ENCODE peak calls at places on chromosome 12, in nine cellular contexts. One of them, this sample, is unnamed.
A peak's percentile ranks its signal among the peaks of the same experiment; 100 is the strongest.

GRCh38 chr12:46920503-46920902 is 94.7 kb upstream of the SLC38A4 start:
- DNase-seq in SHP77: no peak
- DNase-seq in AG09319: no peak
- DNase-seq in ovary: no peak
- DNase-seq in AG10803: no peak
- DNase-seq in posterior cingulate gyrus: no peak
- DNase-seq in stimulated activated CD8-positive, alpha-beta memory T cell treated with anti-CD3 and anti-CD28 coated beads, Interleukin-2, amount 100 ng/mL, for 1 hour: no peak
- DNase-seq in CD4-positive, alpha-beta memory T cell: no peak
- DNase-seq in aorta: no peak
- DNase-seq in this sample: no peak

GRCh38 chr12:121061831-121062230 is 22.8 kb upstream of the OASL start:
- DNase-seq in posterior cingulate gyrus: no peak
- DNase-seq in CD4-positive, alpha-beta memory T cell: no peak
- DNase-seq in stimulated activated CD8-positive, alpha-beta memory T cell treated with anti-CD3 and anti-CD28 coated beads, Interleukin-2, amount 100 ng/mL, for 1 hour: no peak
- DNase-seq in AG10803: peak; percentile 12
- DNase-seq in SHP77: no peak
- DNase-seq in AG09319: no peak
- DNase-seq in ovary: no peak
- DNase-seq in aorta: no peak
- DNase-seq in this sample: no peak

GRCh38 chr12:112812598-112813406 is 21.3 kb downstream of the RPH3A start:
- DNase-seq in posterior cingulate gyrus: no peak
- DNase-seq in CD4-positive, alpha-beta memory T cell: no peak
- DNase-seq in AG09319: no peak
- DNase-seq in SHP77: no peak
- DNase-seq in aorta: no peak
- DNase-seq in stimulated activated CD8-positive, alpha-beta memory T cell treated with anti-CD3 and anti-CD28 coated beads, Interleukin-2, amount 100 ng/mL, for 1 hour: no peak
- DNase-seq in ovary: no peak
- DNase-seq in AG10803: no peak
- DNase-seq in this sample: no peak

GRCh38 chr12:68739891-68740290 is 6.1 kb upstream of the SLC35E3 start:
- DNase-seq in posterior cingulate gyrus: no peak
- DNase-seq in stimulated activated CD8-positive, alpha-beta memory T cell treated with anti-CD3 and anti-CD28 coated beads, Interleukin-2, amount 100 ng/mL, for 1 hour: no peak
- DNase-seq in ovary: no peak
- DNase-seq in CD4-positive, alpha-beta memory T cell: no peak
- DNase-seq in AG09319: no peak
- DNase-seq in AG10803: no peak
- DNase-seq in aorta: no peak
- DNase-seq in SHP77: no peak
- DNase-seq in this sample: no peak

GRCh38 chr12:110345176-110345651 is 58.3 kb downstream of the ANAPC7 start:
- DNase-seq in posterior cingulate gyrus: no peak
- DNase-seq in CD4-positive, alpha-beta memory T cell: no peak
- DNase-seq in AG10803: no peak
- DNase-seq in AG09319: no peak
- DNase-seq in aorta: no peak
- DNase-seq in stimulated activated CD8-positive, alpha-beta memory T cell treated with anti-CD3 and anti-CD28 coated beads, Interleukin-2, amount 100 ng/mL, for 1 hour: no peak
- DNase-seq in SHP77: no peak
- DNase-seq in ovary: no peak
- DNase-seq in this sample: no peak

GRCh38 chr12:100651694-100652093 is 78.2 kb downstream of the GAS2L3 start:
- DNase-seq in SHP77: no peak
- DNase-seq in CD4-positive, alpha-beta memory T cell: no peak
- DNase-seq in AG09319: no peak
- DNase-seq in AG10803: peak; percentile 21
- DNase-seq in stimulated activated CD8-positive, alpha-beta memory T cell treated with anti-CD3 and anti-CD28 coated beads, Interleukin-2, amount 100 ng/mL, for 1 hour: no peak
- DNase-seq in ovary: no peak
- DNase-seq in aorta: no peak
- DNase-seq in posterior cingulate gyrus: no peak
- DNase-seq in this sample: no peak

GRCh38 chr12:47071241-47071852 is 8.1 kb upstream of the PCED1B start:
- DNase-seq in SHP77: peak; percentile 44
- DNase-seq in CD4-positive, alpha-beta memory T cell: no peak
- DNase-seq in ovary: no peak
- DNase-seq in AG10803: no peak
- DNase-seq in posterior cingulate gyrus: no peak
- DNase-seq in AG09319: no peak
- DNase-seq in stimulated activated CD8-positive, alpha-beta memory T cell treated with anti-CD3 and anti-CD28 coated beads, Interleukin-2, amount 100 ng/mL, for 1 hour: no peak
- DNase-seq in aorta: no peak
- DNase-seq in this sample: no peak

GRCh38 chr12:104105461-104105860 is 32.5 kb downstream of the NFYB start:
- DNase-seq in AG10803: no peak
- DNase-seq in ovary: no peak
- DNase-seq in aorta: no peak
- DNase-seq in AG09319: no peak
- DNase-seq in stimulated activated CD8-positive, alpha-beta memory T cell treated with anti-CD3 and anti-CD28 coated beads, Interleukin-2, amount 100 ng/mL, for 1 hour: no peak
- DNase-seq in CD4-positive, alpha-beta memory T cell: no peak
- DNase-seq in SHP77: no peak
- DNase-seq in posterior cingulate gyrus: no peak
- DNase-seq in this sample: no peak